ENCODE peak calls at places on chromosomes 3 and 15, in five cellular contexts. One of them, this sample, is unnamed.

GRCh38 chr3:182115328-182116045 is 403.8 kb downstream of the SOX2 start:
- DNase-seq in NCI-H774: no peak
- DNase-seq in osteocyte: no peak
- DNase-seq in GM12891: no peak
- DNase-seq in SJSA1: no peak
- DNase-seq in this sample: no peak

GRCh38 chr15:85838655-85839054 is 43.9 kb upstream of the KLHL25 start:
- DNase-seq in NCI-H774: no peak
- DNase-seq in osteocyte: no peak
- DNase-seq in GM12891: no peak
- DNase-seq in SJSA1: no peak
- DNase-seq in this sample: no peak

GRCh38 chr15:60859996-60860494 is 369.1 kb downstream of the RORA start:
- DNase-seq in NCI-H774: no peak
- DNase-seq in osteocyte: no peak
- DNase-seq in GM12891: no peak
- DNase-seq in SJSA1: no peak
- DNase-seq in this sample: no peak

GRCh38 chr3:33920511-33920910 is 122.1 kb downstream of the PDCD6IP start:
- DNase-seq in NCI-H774: no peak
- DNase-seq in osteocyte: no peak
- DNase-seq in GM12891: no peak
- DNase-seq in SJSA1: no peak
- DNase-seq in this sample: no peak

GRCh38 chr3:15180042-15180611 is 25.9 kb upstream of the CAPN7 start:
- DNase-seq in NCI-H774: no peak
- DNase-seq in osteocyte: no peak
- DNase-seq in GM12891: no peak
- DNase-seq in SJSA1: no peak
- DNase-seq in this sample: peak; percentile 9

GRCh38 chr3:36380171-36381031 is at the start of gene STAC:
- DNase-seq in NCI-H774: peak; percentile 43
- DNase-seq in osteocyte: no peak
- DNase-seq in GM12891: no peak
- DNase-seq in SJSA1: peak; percentile 69
- DNase-seq in this sample: no peak

GRCh38 chr3:135779024-135779423 is 186.5 kb upstream of the PPP2R3A start:
- DNase-seq in NCI-H774: no peak
- DNase-seq in osteocyte: no peak
- DNase-seq in GM12891: no peak
- DNase-seq in SJSA1: no peak
- DNase-seq in this sample: no peak

GRCh38 chr15:68305420-68305871 is 27.9 kb downstream of the FEM1B start:
- DNase-seq in NCI-H774: no peak
- DNase-seq in osteocyte: no peak
- DNase-seq in GM12891: no peak
- DNase-seq in SJSA1: peak; percentile 32
- DNase-seq in this sample: no peak

GRCh38 chr3:98022978-98023820 is 11.9 kb downstream of the GABRR3 start:
- DNase-seq in NCI-H774: peak; percentile 76
- DNase-seq in osteocyte: peak; percentile 94
- DNase-seq in GM12891: no peak
- DNase-seq in SJSA1: peak; percentile 77
- DNase-seq in this sample: no peak

GRCh38 chr3:14921811-14922705 is 25.3 kb upstream of the NR2C2 start:
- DNase-seq in NCI-H774: no peak
- DNase-seq in osteocyte: no peak
- DNase-seq in GM12891: no peak
- DNase-seq in SJSA1: no peak
- DNase-seq in this sample: no peak

GRCh38 chr15:49865925-49866757 is 245.3 kb downstream of the DTWD1 start:
- DNase-seq in NCI-H774: no peak
- DNase-seq in osteocyte: no peak
- DNase-seq in GM12891: no peak
- DNase-seq in SJSA1: no peak
- DNase-seq in this sample: no peak

GRCh38 chr3:32821686-32822296 is 4.0 kb downstream of the TRIM71 start:
- DNase-seq in NCI-H774: no peak
- DNase-seq in osteocyte: no peak
- DNase-seq in GM12891: no peak
- DNase-seq in SJSA1: no peak
- DNase-seq in this sample: no peak

GRCh38 chr3:188491276-188491687 is 337.3 kb downstream of the LPP start:
- DNase-seq in NCI-H774: no peak
- DNase-seq in osteocyte: no peak
- DNase-seq in GM12891: no peak
- DNase-seq in SJSA1: no peak
- DNase-seq in this sample: no peak

GRCh38 chr15:67781907-67782559 is 43.3 kb upstream of the SKOR1 start:
- DNase-seq in NCI-H774: no peak
- DNase-seq in osteocyte: no peak
- DNase-seq in GM12891: no peak
- DNase-seq in SJSA1: no peak
- DNase-seq in this sample: no peak

GRCh38 chr15:64460206-64460736 is at the start of gene ZNF609:
- DNase-seq in NCI-H774: peak; percentile 91
- DNase-seq in osteocyte: peak; percentile 99
- DNase-seq in GM12891: peak; percentile 72
- DNase-seq in SJSA1: peak; percentile 96
- DNase-seq in this sample: peak; percentile 73

GRCh38 chr3:43755511-43756200 is 64.9 kb downstream of the ABHD5 start:
- DNase-seq in NCI-H774: no peak
- DNase-seq in osteocyte: no peak
- DNase-seq in GM12891: no peak
- DNase-seq in SJSA1: no peak
- DNase-seq in this sample: no peak

GRCh38 chr3:133894334-133895207 is 1.1 kb downstream of the RAB6B start:
- DNase-seq in NCI-H774: no peak
- DNase-seq in osteocyte: no peak
- DNase-seq in GM12891: no peak
- DNase-seq in SJSA1: no peak
- DNase-seq in this sample: no peak

GRCh38 chr3:41092791-41093190 is 106.5 kb upstream of the CTNNB1 start:
- DNase-seq in NCI-H774: no peak
- DNase-seq in osteocyte: no peak
- DNase-seq in GM12891: no peak
- DNase-seq in SJSA1: no peak
- DNase-seq in this sample: no peak

GRCh38 chr15:72365844-72366243 is 10.0 kb downstream of the HEXA start:
- DNase-seq in NCI-H774: no peak
- DNase-seq in osteocyte: no peak
- DNase-seq in GM12891: peak; percentile 32
- DNase-seq in SJSA1: no peak
- DNase-seq in this sample: peak; percentile 33

GRCh38 chr15:61099030-61099800 is 129.9 kb downstream of the RORA start:
- DNase-seq in NCI-H774: no peak
- DNase-seq in osteocyte: no peak
- DNase-seq in GM12891: no peak
- DNase-seq in SJSA1: no peak
- DNase-seq in this sample: no peak

GRCh38 chr3:41202834-41203345 is 3.6 kb downstream of the CTNNB1 start:
- DNase-seq in NCI-H774: no peak
- DNase-seq in osteocyte: no peak
- DNase-seq in GM12891: no peak
- DNase-seq in SJSA1: peak; percentile 43
- DNase-seq in this sample: no peak

GRCh38 chr3:152826476-152826875 is 8.5 kb upstream of the P2RY1 start:
- DNase-seq in NCI-H774: no peak
- DNase-seq in osteocyte: no peak
- DNase-seq in GM12891: no peak
- DNase-seq in SJSA1: no peak
- DNase-seq in this sample: no peak

GRCh38 chr15:83848315-83849050 is 194.6 kb downstream of the ADAMTSL3 start:
- DNase-seq in NCI-H774: no peak
- DNase-seq in osteocyte: no peak
- DNase-seq in GM12891: no peak
- DNase-seq in SJSA1: no peak
- DNase-seq in this sample: no peak